ENCODE peak calls at places on chromosomes 5 and 9, in four cellular contexts. One of them, this sample, is unnamed. For H3K4me1, the result is how much of the 10 kb centered on the place peaks cover.

GRCh38 chr9:136576269-136576626 is 30.4 kb upstream of the NOTCH1 start:
- DNase-seq in naive thymus-derived CD4-positive, alpha-beta T cell: no peak
- DNase-seq in effector memory CD4-positive, alpha-beta T cell: no peak
- DNase-seq in ovary: no peak
- DNase-seq in this sample: no peak

GRCh38 chr5:170745481-170746061 is 38.0 kb upstream of the GABRP start:
- DNase-seq in effector memory CD4-positive, alpha-beta T cell: no peak
- DNase-seq in ovary: no peak
- DNase-seq in naive thymus-derived CD4-positive, alpha-beta T cell: no peak
- DNase-seq in this sample: no peak

GRCh38 chr9:92242115-92242778 is 51.2 kb downstream of the IARS1 start:
- DNase-seq in ovary: peak
- DNase-seq in effector memory CD4-positive, alpha-beta T cell: no peak
- DNase-seq in naive thymus-derived CD4-positive, alpha-beta T cell: no peak
- DNase-seq in this sample: no peak

GRCh38 chr5:143206194-143207053 is 197.1 kb downstream of the NR3C1 start:
- DNase-seq in effector memory CD4-positive, alpha-beta T cell: no peak
- DNase-seq in naive thymus-derived CD4-positive, alpha-beta T cell: no peak
- DNase-seq in ovary: no peak
- DNase-seq in this sample: no peak

GRCh38 chr5:149141957-149142851 is 911 bp downstream of the ABLIM3 start:
- DNase-seq in naive thymus-derived CD4-positive, alpha-beta T cell: no peak
- DNase-seq in ovary: peak
- DNase-seq in effector memory CD4-positive, alpha-beta T cell: no peak
- DNase-seq in this sample: no peak

GRCh38 chr5:53331463-53331862 is 149.0 kb upstream of the FST start:
- DNase-seq in effector memory CD4-positive, alpha-beta T cell: no peak
- DNase-seq in naive thymus-derived CD4-positive, alpha-beta T cell: no peak
- DNase-seq in ovary: no peak
- DNase-seq in this sample: no peak

GRCh38 chr5:129904102-129904666 is at the start of gene CHSY3:
- DNase-seq in naive thymus-derived CD4-positive, alpha-beta T cell: no peak
- DNase-seq in effector memory CD4-positive, alpha-beta T cell: no peak
- DNase-seq in ovary: peak
- DNase-seq in this sample: peak

GRCh38 chr5:42813533-42813932 is 1.8 kb upstream of the SELENOP start:
- DNase-seq in ovary: no peak
- DNase-seq in effector memory CD4-positive, alpha-beta T cell: no peak
- DNase-seq in naive thymus-derived CD4-positive, alpha-beta T cell: no peak
- DNase-seq in this sample: no peak

GRCh38 chr5:143605403-143606005 is 202.0 kb upstream of the NR3C1 start:
- DNase-seq in effector memory CD4-positive, alpha-beta T cell: no peak
- DNase-seq in ovary: no peak
- DNase-seq in naive thymus-derived CD4-positive, alpha-beta T cell: no peak
- DNase-seq in this sample: peak

GRCh38 chr9:33306037-33306436 is 15.7 kb downstream of the NFX1 start:
- DNase-seq in effector memory CD4-positive, alpha-beta T cell: no peak
- DNase-seq in naive thymus-derived CD4-positive, alpha-beta T cell: no peak
- DNase-seq in ovary: no peak
- DNase-seq in this sample: no peak

GRCh38 chr5:42745856-42746255 is 10.8 kb upstream of the CCDC152 start:
- DNase-seq in effector memory CD4-positive, alpha-beta T cell: no peak
- DNase-seq in ovary: no peak
- DNase-seq in naive thymus-derived CD4-positive, alpha-beta T cell: no peak
- DNase-seq in this sample: no peak

GRCh38 chr9:137697193-137697592 is 78.4 kb downstream of the EHMT1 start:
- DNase-seq in naive thymus-derived CD4-positive, alpha-beta T cell: no peak
- DNase-seq in ovary: no peak
- DNase-seq in effector memory CD4-positive, alpha-beta T cell: no peak
- DNase-seq in this sample: no peak

GRCh38 chr5:151195622-151196021 is 28.3 kb downstream of the CCDC69 start:
- DNase-seq in naive thymus-derived CD4-positive, alpha-beta T cell: no peak
- DNase-seq in effector memory CD4-positive, alpha-beta T cell: no peak
- DNase-seq in ovary: no peak
- DNase-seq in this sample: no peak

GRCh38 chr5:138276402-138277054 is 2.1 kb upstream of the GFRA3 start:
- DNase-seq in ovary: no peak
- DNase-seq in naive thymus-derived CD4-positive, alpha-beta T cell: no peak
- DNase-seq in effector memory CD4-positive, alpha-beta T cell: no peak
- DNase-seq in this sample: no peak

GRCh38 chr9:114289106-114289505 is 33.8 kb upstream of the ORM1 start:
- DNase-seq in naive thymus-derived CD4-positive, alpha-beta T cell: no peak
- DNase-seq in effector memory CD4-positive, alpha-beta T cell: no peak
- DNase-seq in ovary: peak
- DNase-seq in this sample: no peak

GRCh38 chr5:116572375-116573278 is 2.0 kb downstream of the SEMA6A start:
- DNase-seq in effector memory CD4-positive, alpha-beta T cell: no peak
- DNase-seq in ovary: peak
- DNase-seq in naive thymus-derived CD4-positive, alpha-beta T cell: no peak
- DNase-seq in this sample: no peak

GRCh38 chr5:167578977-167579700 is 712.3 kb upstream of the WWC1 start:
- DNase-seq in naive thymus-derived CD4-positive, alpha-beta T cell: no peak
- DNase-seq in effector memory CD4-positive, alpha-beta T cell: no peak
- DNase-seq in ovary: no peak
- DNase-seq in this sample: no peak

GRCh38 chr5:68368280-68368679 is 152.7 kb downstream of the PIK3R1 start:
- DNase-seq in ovary: no peak
- DNase-seq in naive thymus-derived CD4-positive, alpha-beta T cell: no peak
- DNase-seq in effector memory CD4-positive, alpha-beta T cell: no peak
- DNase-seq in this sample: no peak

GRCh38 chr9:82124090-82124489 is 135.5 kb downstream of the SPATA31D1 start:
- DNase-seq in ovary: no peak
- DNase-seq in naive thymus-derived CD4-positive, alpha-beta T cell: no peak
- DNase-seq in effector memory CD4-positive, alpha-beta T cell: no peak
- DNase-seq in this sample: no peak

GRCh38 chr9:83708515-83709158 is 879 bp upstream of the UBQLN1 start:
- DNase-seq in naive thymus-derived CD4-positive, alpha-beta T cell: peak
- DNase-seq in effector memory CD4-positive, alpha-beta T cell: peak
- DNase-seq in ovary: peak
- DNase-seq in this sample: no peak

GRCh38 chr9:83384214-83384613 is 154.0 kb downstream of the FRMD3 start:
- DNase-seq in effector memory CD4-positive, alpha-beta T cell: no peak
- DNase-seq in ovary: no peak
- DNase-seq in naive thymus-derived CD4-positive, alpha-beta T cell: no peak
- DNase-seq in this sample: no peak

GRCh38 chr9:68702493-68702892 is 2.5 kb upstream of the PIP5K1B start:
- DNase-seq in naive thymus-derived CD4-positive, alpha-beta T cell: no peak
- DNase-seq in ovary: no peak
- DNase-seq in effector memory CD4-positive, alpha-beta T cell: no peak
- DNase-seq in this sample: no peak

GRCh38 chr9:134252084-134252830 is 74.0 kb upstream of the RXRA start:
- DNase-seq in naive thymus-derived CD4-positive, alpha-beta T cell: no peak
- DNase-seq in ovary: no peak
- DNase-seq in effector memory CD4-positive, alpha-beta T cell: no peak
- DNase-seq in this sample: no peak

GRCh38 chr5:150503977-150504620 is 3.8 kb upstream of the NDST1 start:
- DNase-seq in ovary: no peak
- DNase-seq in effector memory CD4-positive, alpha-beta T cell: no peak
- DNase-seq in naive thymus-derived CD4-positive, alpha-beta T cell: no peak
- DNase-seq in this sample: no peak

GRCh38 chr9:35510745-35511428 is 21.0 kb downstream of the RUSC2 start:
- DNase-seq in effector memory CD4-positive, alpha-beta T cell: no peak
- DNase-seq in naive thymus-derived CD4-positive, alpha-beta T cell: no peak
- DNase-seq in ovary: peak
- DNase-seq in this sample: no peak

GRCh38 chr9:27125030-27125429 is 16.0 kb downstream of the TEK start:
- DNase-seq in ovary: peak
- DNase-seq in effector memory CD4-positive, alpha-beta T cell: no peak
- DNase-seq in naive thymus-derived CD4-positive, alpha-beta T cell: no peak
- DNase-seq in this sample: no peak

GRCh38 chr9:11338130-11338529 is 725.3 kb upstream of the PTPRD start:
- DNase-seq in ovary: no peak
- DNase-seq in naive thymus-derived CD4-positive, alpha-beta T cell: no peak
- DNase-seq in effector memory CD4-positive, alpha-beta T cell: no peak
- DNase-seq in this sample: no peak

GRCh38 chr5:145176041-145176440 is 659.1 kb downstream of the PRELID2 start:
- DNase-seq in ovary: no peak
- DNase-seq in effector memory CD4-positive, alpha-beta T cell: no peak
- DNase-seq in naive thymus-derived CD4-positive, alpha-beta T cell: no peak
- DNase-seq in this sample: no peak

GRCh38 chr5:137040641-137041340 is 458.3 kb downstream of the SPOCK1 start:
- DNase-seq in ovary: no peak
- DNase-seq in naive thymus-derived CD4-positive, alpha-beta T cell: no peak
- DNase-seq in effector memory CD4-positive, alpha-beta T cell: no peak
- DNase-seq in this sample: no peak

GRCh38 chr5:150665044-150665443 is 4.0 kb downstream of the MYOZ3 start:
- DNase-seq in effector memory CD4-positive, alpha-beta T cell: no peak
- DNase-seq in ovary: no peak
- DNase-seq in naive thymus-derived CD4-positive, alpha-beta T cell: no peak
- DNase-seq in this sample: no peak

GRCh38 chr9:91817493-91818225 is 132.4 kb downstream of the ROR2 start:
- DNase-seq in effector memory CD4-positive, alpha-beta T cell: no peak
- DNase-seq in naive thymus-derived CD4-positive, alpha-beta T cell: no peak
- DNase-seq in ovary: peak
- DNase-seq in this sample: no peak

GRCh38 chr5:151274666-151275065 is 21.7 kb downstream of the GM2A start:
- DNase-seq in naive thymus-derived CD4-positive, alpha-beta T cell: no peak
- DNase-seq in ovary: no peak
- DNase-seq in effector memory CD4-positive, alpha-beta T cell: no peak
- DNase-seq in this sample: no peak

GRCh38 chr9:109107402-109108240 is 12.1 kb downstream of the TMEM245 start:
- DNase-seq in effector memory CD4-positive, alpha-beta T cell: no peak
- DNase-seq in ovary: peak
- DNase-seq in naive thymus-derived CD4-positive, alpha-beta T cell: no peak
- DNase-seq in this sample: no peak

GRCh38 chr9:109108318-109108717 is 11.4 kb downstream of the TMEM245 start:
- DNase-seq in ovary: no peak
- DNase-seq in naive thymus-derived CD4-positive, alpha-beta T cell: no peak
- DNase-seq in effector memory CD4-positive, alpha-beta T cell: no peak
- DNase-seq in this sample: no peak

GRCh38 chr9:109110326-109111014 is 9.3 kb downstream of the TMEM245 start:
- DNase-seq in ovary: no peak
- DNase-seq in naive thymus-derived CD4-positive, alpha-beta T cell: no peak
- DNase-seq in effector memory CD4-positive, alpha-beta T cell: no peak
- DNase-seq in this sample: peak

GRCh38 chr9:109113239-109113638 is 6.5 kb downstream of the TMEM245 start:
- DNase-seq in effector memory CD4-positive, alpha-beta T cell: no peak
- DNase-seq in naive thymus-derived CD4-positive, alpha-beta T cell: no peak
- DNase-seq in ovary: no peak
- DNase-seq in this sample: no peak

DNA sequence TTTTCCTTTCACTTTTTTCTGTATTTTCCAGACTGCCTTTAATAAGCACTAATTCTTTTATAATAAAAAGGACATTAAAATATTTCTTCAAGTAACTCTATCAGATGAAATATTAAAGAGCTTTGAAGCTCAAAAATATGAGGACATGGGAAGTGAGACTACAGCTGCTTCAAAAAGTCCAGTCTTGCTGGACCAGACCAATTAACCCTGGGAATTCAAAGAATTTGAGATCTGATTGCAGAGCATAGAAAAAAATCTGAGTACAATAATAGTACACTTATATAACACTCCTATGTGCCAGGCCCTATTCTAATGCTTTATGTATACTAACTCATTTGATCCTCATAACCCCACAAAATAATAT is 9.8 kb downstream of the TMEM245 start:
- DNase-seq in naive thymus-derived CD4-positive, alpha-beta T cell: no peak
- DNase-seq in ovary: no peak
- DNase-seq in effector memory CD4-positive, alpha-beta T cell: no peak
- DNase-seq in this sample: no peak
- H3K4me1 ChIP-seq in naive thymus-derived CD4-positive, alpha-beta T cell: under half
- H3K4me1 ChIP-seq in ovary: under half
- H3K4me1 ChIP-seq in effector memory CD4-positive, alpha-beta T cell: under half
- H3K4me1 ChIP-seq in this sample: half or more

GRCh38 chr5:132776932-132777208 is 169 bp downstream of the SEPTIN8 start:
- DNase-seq in effector memory CD4-positive, alpha-beta T cell: no peak
- DNase-seq in ovary: no peak
- DNase-seq in naive thymus-derived CD4-positive, alpha-beta T cell: no peak
- DNase-seq in this sample: no peak
- H3K27ac ChIP-seq in effector memory CD4-positive, alpha-beta T cell: no peak
- H3K27ac ChIP-seq in ovary: peak
- H3K27ac ChIP-seq in naive thymus-derived CD4-positive, alpha-beta T cell: no peak
- H3K27ac ChIP-seq in this sample: no peak

DNA sequence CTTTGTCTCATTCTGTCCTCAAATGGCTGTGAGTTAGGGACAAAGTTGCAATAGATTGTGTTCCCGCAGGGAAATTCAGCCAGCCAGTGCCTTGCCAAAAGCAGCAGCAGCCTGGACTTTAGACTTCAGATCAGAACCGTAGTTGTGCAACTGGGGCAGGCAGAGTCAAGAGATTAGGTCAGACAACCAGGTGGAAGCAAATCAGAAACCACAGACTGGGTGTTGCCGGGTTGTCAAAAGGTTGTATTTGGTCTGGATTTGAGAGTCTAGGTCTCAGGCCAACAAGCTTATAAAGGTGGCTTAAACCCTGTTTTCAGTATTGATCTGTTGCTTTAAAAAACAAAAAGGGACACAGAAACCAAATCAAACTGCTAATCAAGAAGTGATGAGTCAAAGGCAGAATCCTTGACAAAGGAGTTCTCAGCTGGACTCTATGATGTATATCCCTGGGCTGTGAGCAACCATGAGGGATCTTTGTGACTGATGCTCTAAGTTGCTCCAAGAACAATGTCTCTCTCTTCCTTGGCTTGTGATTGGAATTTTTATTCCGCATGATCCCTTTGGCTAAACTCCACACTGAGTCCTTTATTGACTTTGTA is 21.0 kb downstream of the RFK start:
- DNase-seq in ovary: peak
- DNase-seq in naive thymus-derived CD4-positive, alpha-beta T cell: no peak
- DNase-seq in effector memory CD4-positive, alpha-beta T cell: no peak
- DNase-seq in this sample: no peak
- H3K4me1 ChIP-seq in ovary: under half
- H3K4me1 ChIP-seq in naive thymus-derived CD4-positive, alpha-beta T cell: under half
- H3K4me1 ChIP-seq in effector memory CD4-positive, alpha-beta T cell: under half
- H3K4me1 ChIP-seq in this sample: under half

GRCh38 chr9:75147638-75148037 is 59.3 kb downstream of the OSTF1 start:
- DNase-seq in naive thymus-derived CD4-positive, alpha-beta T cell: no peak
- DNase-seq in ovary: no peak
- DNase-seq in effector memory CD4-positive, alpha-beta T cell: no peak
- DNase-seq in this sample: peak
- H3K27ac ChIP-seq in naive thymus-derived CD4-positive, alpha-beta T cell: peak
- H3K27ac ChIP-seq in ovary: no peak
- H3K27ac ChIP-seq in effector memory CD4-positive, alpha-beta T cell: peak
- H3K27ac ChIP-seq in this sample: peak

GRCh38 chr5:72138943-72139467 is 31.7 kb downstream of the MAP1B start:
- DNase-seq in ovary: no peak
- DNase-seq in naive thymus-derived CD4-positive, alpha-beta T cell: no peak
- DNase-seq in effector memory CD4-positive, alpha-beta T cell: no peak
- DNase-seq in this sample: no peak
- H3K4me1 ChIP-seq in ovary: under half
- H3K4me1 ChIP-seq in naive thymus-derived CD4-positive, alpha-beta T cell: under half
- H3K4me1 ChIP-seq in effector memory CD4-positive, alpha-beta T cell: under half
- H3K4me1 ChIP-seq in this sample: under half

DNA sequence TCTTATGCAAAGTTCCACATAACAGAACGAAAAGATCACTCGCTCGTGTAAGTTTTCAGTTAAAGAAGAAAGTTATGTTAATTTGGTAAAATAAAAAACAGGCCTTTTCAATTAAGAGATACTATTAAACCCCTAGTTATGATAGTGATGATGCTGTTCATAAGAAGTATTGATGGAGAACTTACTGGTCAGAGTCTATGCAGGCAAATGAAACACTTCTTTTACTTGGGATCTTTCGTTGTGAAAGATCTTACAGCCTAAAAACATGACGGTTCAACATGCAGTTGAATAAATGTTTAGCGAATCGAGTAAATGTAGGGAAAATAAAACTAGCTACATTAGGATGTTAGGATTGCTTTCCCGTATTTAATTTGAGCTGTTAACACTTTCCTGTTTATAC is 2.0 kb downstream of the RHOBTB3 start:
- DNase-seq in ovary: no peak
- DNase-seq in naive thymus-derived CD4-positive, alpha-beta T cell: no peak
- DNase-seq in effector memory CD4-positive, alpha-beta T cell: no peak
- DNase-seq in this sample: no peak
- H3K27ac ChIP-seq in ovary: peak
- H3K27ac ChIP-seq in naive thymus-derived CD4-positive, alpha-beta T cell: no peak
- H3K27ac ChIP-seq in effector memory CD4-positive, alpha-beta T cell: no peak
- H3K27ac ChIP-seq in this sample: no peak

This sample was measured in CD4-positive, CD25-positive, alpha-beta regulatory T cell.